ENCODE peak calls at places on chromosomes 12 and 14, in eight cellular contexts. V is transverse colon; Q is CD8-positive, alpha-beta memory T cell; O is brain microvascular endothelial cell; L is K562; G is spleen; S is left ventricle myocardium inferior; X is substantia nigra. N is an unnamed sample.

GRCh38 chr14:50335389-50335788 is 23.3 kb downstream of the DMAC2L start:
- DNase-seq in O (peak), G (no peak), V (peak), L (no peak), Q (no peak), S (peak), X (peak), N (peak)

GRCh38 chr14:99755629-99756603 is 37.3 kb upstream of the EML1 start:
- DNase-seq in O (peak), L (no peak), Q (no peak), S (peak), V (peak), G (peak), X (peak), N (no peak)

GRCh38 chr12:6364037-6364360 is 11.4 kb downstream of the SCNN1A start:
- DNase-seq in S (peak), G (no peak), X (no peak), Q (no peak), O (no peak), V (no peak), L (no peak), N (no peak)

GRCh38 chr12:119208626-119209061 is 29.9 kb downstream of the HSPB8 start:
- DNase-seq in X (peak), L (no peak), Q (no peak), O (peak), G (no peak), S (peak), V (peak), N (no peak)

GRCh38 chr14:71891185-71891584 is 41.0 kb upstream of the RGS6 start:
- DNase-seq in O (no peak), G (no peak), X (no peak), S (no peak), L (no peak), V (no peak), Q (no peak), N (no peak)

GRCh38 chr14:81256289-81256960 is 35.7 kb upstream of the GTF2A1 start:
- DNase-seq in L (no peak), V (no peak), O (no peak), Q (no peak), S (no peak), X (no peak), G (no peak), N (no peak)

GRCh38 chr12:66919466-66919865 is 240.6 kb upstream of the GRIP1 start:
- DNase-seq in X (no peak), Q (no peak), O (no peak), G (no peak), V (no peak), S (no peak), L (no peak), N (no peak)

GRCh38 chr14:68881396-68881795 is 88.5 kb upstream of the ZFP36L1 start:
- DNase-seq in X (no peak), S (no peak), Q (no peak), G (no peak), V (no peak), L (no peak), O (no peak), N (no peak)

GRCh38 chr14:104138098-104138890 is at the start of gene KIF26A:
- DNase-seq in G (peak), L (no peak), S (peak), O (no peak), V (peak), X (no peak), Q (no peak), N (no peak)

GRCh38 chr12:63668028-63668799 is at the start of gene DPY19L2:
- DNase-seq in G (peak), Q (peak), O (peak), S (peak), X (peak), V (peak), L (no peak), N (peak)

GRCh38 chr12:47216150-47216677 is 136.5 kb upstream of the AMIGO2 start:
- DNase-seq in X (no peak), S (peak), Q (peak), G (peak), L (no peak), O (no peak), V (peak), N (no peak)

GRCh38 chr12:100427078-100427477 is 46.6 kb upstream of the NR1H4 start:
- DNase-seq in V (no peak), L (no peak), X (no peak), S (no peak), G (no peak), O (peak), Q (no peak), N (no peak)

GRCh38 chr14:67928375-67928774 is 108.8 kb downstream of the RAD51B start:
- DNase-seq in G (no peak), O (no peak), Q (no peak), V (no peak), S (no peak), X (no peak), L (peak), N (no peak)

GRCh38 chr12:75208851-75209781 is 523 bp downstream of the KCNC2 start:
- DNase-seq in S (no peak), O (peak), G (peak), Q (no peak), X (no peak), L (peak), V (no peak), N (no peak)

GRCh38 chr14:23300687-23301223 is 1.9 kb downstream of the PPP1R3E start:
- DNase-seq in Q (no peak), O (peak), G (peak), S (peak), X (peak), V (peak), L (peak), N (no peak)

GRCh38 chr14:52248057-52248456 is 19.4 kb upstream of the PTGDR start:
- DNase-seq in L (no peak), G (no peak), O (no peak), V (no peak), S (no peak), Q (peak), X (no peak), N (no peak)

GRCh38 chr12:15688202-15688736 is 100.9 kb downstream of the EPS8 start:
- DNase-seq in X (peak), G (peak), Q (no peak), S (peak), V (peak), O (peak), L (no peak), N (peak)

GRCh38 chr14:100200311-100200710 is 38.6 kb upstream of the YY1 start:
- DNase-seq in L (no peak), G (no peak), X (no peak), S (no peak), Q (no peak), V (no peak), O (no peak), N (no peak)

GRCh38 chr12:19030603-19031002 is 98.9 kb upstream of the PLEKHA5 start:
- DNase-seq in Q (no peak), L (no peak), V (no peak), O (no peak), S (no peak), G (no peak), X (no peak), N (no peak)

GRCh38 chr12:18864900-18865561 is 127.1 kb downstream of the CAPZA3 start:
- DNase-seq in S (no peak), L (peak), Q (no peak), O (peak), V (no peak), G (no peak), X (no peak), N (no peak)

GRCh38 chr12:24560867-24561266 is 388.0 kb downstream of the BCAT1 start:
- DNase-seq in O (no peak), G (no peak), S (no peak), L (no peak), X (peak), Q (no peak), V (no peak), N (no peak)

GRCh38 chr12:131121705-131122405 is 168.1 kb downstream of the ADGRD1 start:
- DNase-seq in G (no peak), L (peak), S (no peak), Q (no peak), V (no peak), X (no peak), O (no peak), N (no peak)

GRCh38 chr14:100736269-100737180 is 9.8 kb downstream of the DLK1 start:
- DNase-seq in V (no peak), O (no peak), X (no peak), S (no peak), L (peak), Q (no peak), G (peak), N (no peak)

GRCh38 chr12:27861428-27862167 is 81.6 kb upstream of the MANSC4 start:
- DNase-seq in L (peak), Q (no peak), S (peak), V (peak), O (no peak), X (no peak), G (no peak), N (no peak)

GRCh38 chr14:58082491-58083098 is 69.4 kb downstream of the ARMH4 start:
- DNase-seq in G (no peak), L (peak), Q (no peak), V (no peak), O (peak), S (no peak), X (no peak), N (no peak)

GRCh38 chr14:64465208-64465821 is at the start of gene AKAP5:
- DNase-seq in X (peak), O (no peak), L (peak), S (peak), V (peak), G (peak), Q (peak), N (peak)

GRCh38 chr14:69281450-69282169 is 21.7 kb downstream of the GALNT16 start:
- DNase-seq in O (no peak), Q (no peak), L (no peak), G (no peak), S (peak), V (no peak), X (no peak), N (no peak)

GRCh38 chr12:87270894-87271293 is 758.3 kb downstream of the C12orf50 start:
- DNase-seq in X (no peak), S (no peak), G (no peak), Q (no peak), O (peak), L (no peak), V (no peak), N (no peak)

GRCh38 chr14:19878029-19878642 is 3.2 kb downstream of the OR4K2 start:
- DNase-seq in Q (no peak), O (no peak), S (no peak), V (no peak), X (no peak), G (no peak), L (peak), N (no peak)

DNA sequence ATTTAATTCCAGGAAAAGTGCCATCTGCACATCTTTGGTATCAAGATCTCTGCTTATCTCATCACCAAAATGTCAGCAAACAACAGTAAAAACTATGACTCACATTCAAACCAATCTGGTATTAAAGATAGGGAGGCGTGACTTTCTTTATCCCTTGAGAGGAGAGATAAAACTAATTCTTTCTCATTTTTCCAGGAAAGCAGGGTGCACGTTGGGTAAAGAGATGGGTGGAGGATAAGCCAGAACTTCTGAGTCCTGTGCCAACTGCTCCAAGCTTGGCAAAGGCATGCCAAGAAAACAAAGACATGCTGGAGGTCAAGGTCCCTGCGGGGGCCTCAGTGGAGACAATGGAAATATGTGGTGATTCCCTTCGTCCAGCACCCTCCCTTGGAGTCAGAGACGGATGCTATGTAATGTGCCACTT is 225.8 kb upstream of the PLXNC1 start:
- DNase-seq in X (no peak), S (no peak), L (no peak), G (no peak), O (no peak), Q (no peak), V (no peak), N (no peak)
- H3K27ac ChIP-seq in X (no peak), S (no peak), L (no peak), G (no peak), O (no peak), Q (no peak), V (no peak), N (no peak)

GRCh38 chr14:65664436-65664835 is 251.9 kb downstream of the FUT8 start:
- DNase-seq in S (no peak), Q (no peak), X (no peak), V (no peak), O (no peak), L (no peak), G (no peak), N (no peak)
- H3K27ac ChIP-seq in S (no peak), Q (no peak), X (no peak), V (no peak), O (no peak), L (no peak), G (no peak), N (no peak)

DNA sequence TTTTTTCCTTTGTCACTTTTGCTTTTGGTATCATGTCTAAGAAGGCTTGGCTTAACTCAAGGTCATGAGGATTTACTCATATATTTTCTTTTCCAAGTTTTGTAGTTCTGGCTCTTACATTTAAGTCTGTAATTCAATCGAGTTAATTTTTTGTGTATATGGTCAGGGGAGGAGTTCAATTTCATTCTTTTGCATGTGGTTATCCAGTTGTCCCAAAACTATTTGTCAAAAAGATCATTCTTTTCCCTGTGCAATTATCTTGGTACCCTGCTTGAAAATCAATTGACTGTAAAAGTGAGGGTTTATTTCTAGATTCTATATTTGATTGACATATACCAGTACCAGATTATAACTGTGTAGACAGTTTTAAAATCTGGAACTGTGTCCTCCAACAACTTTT is 10.2 kb downstream of the USP15 start:
- DNase-seq in V (no peak), S (no peak), O (no peak), G (no peak), L (no peak), X (no peak), Q (no peak), N (no peak)
- H3K27ac ChIP-seq in V (no peak), S (no peak), O (no peak), G (no peak), L (peak), X (no peak), Q (no peak), N (no peak)

DNA sequence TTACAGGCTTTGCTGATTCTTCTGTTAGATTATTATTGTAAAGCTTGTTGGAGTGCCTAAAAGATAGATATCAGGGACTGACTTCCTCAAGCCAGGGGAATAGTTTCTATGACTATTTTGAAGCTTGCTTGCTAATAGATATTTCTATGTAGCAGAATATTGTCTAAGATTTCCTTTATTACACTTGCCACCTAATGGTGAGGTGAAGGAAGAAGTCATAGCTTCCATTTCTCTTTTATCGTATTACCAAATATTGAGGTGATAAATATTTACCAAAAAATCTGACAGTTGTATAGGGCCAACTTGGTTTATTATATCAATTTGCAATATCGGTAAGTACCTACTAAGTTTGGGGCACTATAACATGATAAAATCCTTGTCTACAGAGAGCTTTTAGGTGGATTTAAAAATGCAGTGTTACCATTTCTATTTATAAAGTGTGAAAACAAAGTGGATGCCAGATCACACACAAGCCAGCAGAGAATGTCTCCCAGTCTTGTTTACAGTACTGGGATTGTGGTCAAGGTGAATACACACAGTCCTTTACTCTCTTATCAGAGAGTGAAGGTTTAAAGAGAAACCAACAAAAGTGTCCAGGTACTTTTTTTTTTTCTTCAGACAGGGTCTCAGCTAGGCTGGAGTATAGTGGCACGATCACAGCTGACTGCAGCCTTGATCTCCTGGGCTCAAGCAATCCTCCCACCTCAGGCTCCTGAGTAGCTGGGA is 137.9 kb downstream of the IGF1 start:
- DNase-seq in L (no peak), O (no peak), Q (no peak), X (no peak), G (no peak), V (no peak), S (no peak), N (no peak)
- H3K27ac ChIP-seq in L (no peak), O (no peak), Q (no peak), X (no peak), G (no peak), V (no peak), S (peak), N (no peak)

GRCh38 chr12:58725400-58726105 is 194.8 kb downstream of the LRIG3 start:
- DNase-seq in O (no peak), X (no peak), V (no peak), Q (no peak), L (no peak), G (no peak), S (no peak), N (no peak)

GRCh38 chr12:58732894-58733293 is 187.4 kb downstream of the LRIG3 start:
- DNase-seq in S (no peak), G (no peak), Q (no peak), X (no peak), V (no peak), L (no peak), O (no peak), N (no peak)

GRCh38 chr12:58728397-58728796 is 191.9 kb downstream of the LRIG3 start:
- DNase-seq in V (no peak), O (peak), L (no peak), S (no peak), G (no peak), X (no peak), Q (no peak), N (no peak)

GRCh38 chr12:58731096-58731495 is 189.2 kb downstream of the LRIG3 start:
- DNase-seq in X (no peak), S (no peak), V (no peak), Q (no peak), L (no peak), G (no peak), O (no peak), N (no peak)

DNA sequence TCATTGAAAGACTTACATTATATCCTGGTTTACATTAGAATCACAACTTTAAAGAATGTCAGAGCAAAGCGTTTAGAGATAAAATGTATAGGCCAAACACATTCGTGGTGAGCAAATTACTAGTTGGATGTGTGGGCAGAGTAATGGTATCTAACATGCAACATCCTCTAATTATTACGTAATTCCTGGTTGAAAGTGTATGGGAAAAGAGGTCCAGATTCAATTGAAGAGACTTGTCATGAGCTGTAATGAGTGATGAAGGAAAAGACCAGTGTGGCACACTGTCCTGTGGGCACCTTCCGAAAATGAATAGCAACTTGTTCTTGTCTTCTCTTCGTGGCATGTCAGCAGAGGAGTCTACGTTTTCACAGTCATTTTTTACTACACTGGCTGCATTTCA is 192.8 kb downstream of the LRIG3 start:
- DNase-seq in L (no peak), G (no peak), X (no peak), S (no peak), O (no peak), V (no peak), Q (no peak), N (no peak)
- H3K27ac ChIP-seq in L (no peak), G (no peak), X (no peak), S (no peak), O (no peak), V (no peak), Q (no peak), N (no peak)

DNA sequence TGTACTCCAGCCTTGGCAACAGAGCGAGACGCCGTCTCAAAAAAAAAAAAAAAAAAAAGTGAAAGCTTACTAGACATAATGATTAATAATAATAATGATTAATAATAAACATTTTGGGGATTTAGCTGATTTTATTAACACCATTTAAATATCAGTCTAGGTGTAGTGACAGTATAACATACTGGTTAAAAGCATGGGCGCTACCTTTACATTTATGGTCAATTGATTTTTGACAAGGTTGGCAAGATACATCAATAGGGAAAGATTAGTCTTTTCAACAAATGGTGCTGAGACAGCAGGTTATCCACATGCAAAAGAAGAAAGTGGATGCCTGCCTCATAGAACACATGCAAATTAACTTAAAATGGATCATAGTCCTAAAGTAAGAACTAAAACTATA is 34.3 kb downstream of the TXNRD1 start:
- DNase-seq in Q (no peak), O (no peak), S (no peak), G (no peak), V (no peak), L (no peak), X (no peak), N (no peak)
- H3K27ac ChIP-seq in Q (no peak), O (no peak), S (no peak), G (no peak), V (no peak), L (no peak), X (no peak), N (no peak)

GRCh38 chr12:110270125-110270962 is 10.7 kb upstream of the ATP2A2 start:
- DNase-seq in X (no peak), O (peak), L (peak), V (no peak), S (peak), Q (no peak), G (no peak), N (no peak)
- H3K27ac ChIP-seq in X (peak), O (no peak), L (peak), V (peak), S (peak), Q (peak), G (no peak), N (peak)

N was measured in caudate nucleus.